ENCODE peak calls at places on chromosomes 6 and 20, in six cellular contexts. H, X, K, R, Z and J are unnamed samples.
A peak's percentile ranks its signal among the peaks of the same experiment; 100 is the strongest.

GRCh38 chr20:59469266-59470252 is 134.8 kb upstream of the PHACTR3 start:
- DNase-seq in K (peak; percentile 65), X (no peak), Z (no peak), H (no peak), R (no peak), J (peak; percentile 84)

GRCh38 chr6:142900467-142900961 is 44.5 kb downstream of the HIVEP2 start:
- DNase-seq in Z (no peak), H (peak; percentile 61), K (no peak), R (no peak), X (no peak), J (peak; percentile 32)

GRCh38 chr6:73929421-73929820 is 233.4 kb downstream of the CD109 start:
- DNase-seq in K (no peak), Z (no peak), X (no peak), R (no peak), H (no peak), J (no peak)

GRCh38 chr6:8029243-8029870 is 34.8 kb downstream of the BLOC1S5 start:
- DNase-seq in Z (no peak), X (no peak), H (no peak), R (no peak), K (no peak), J (peak; percentile 7)

GRCh38 chr20:62832951-62833391 is 16.1 kb downstream of the COL9A3 start:
- DNase-seq in X (no peak), K (no peak), R (no peak), H (no peak), Z (no peak), J (no peak)

GRCh38 chr6:48959401-48960060 is 503.5 kb downstream of the MMUT start:
- DNase-seq in H (no peak), K (no peak), R (no peak), Z (no peak), X (no peak), J (no peak)

GRCh38 chr6:77231438-77232305 is 231.6 kb downstream of the HTR1B start:
- DNase-seq in X (no peak), K (no peak), Z (no peak), R (no peak), H (no peak), J (no peak)

GRCh38 chr6:130035211-130035610 is 16.8 kb downstream of the L3MBTL3 start:
- DNase-seq in H (no peak), R (no peak), K (no peak), X (no peak), Z (no peak), J (peak; percentile 57)

GRCh38 chr6:168890306-168890995 is 363.2 kb downstream of the THBS2 start:
- DNase-seq in Z (no peak), X (no peak), R (no peak), H (no peak), K (no peak), J (no peak)

GRCh38 chr20:41617059-41617921 is 887 bp downstream of the CHD6 start:
- DNase-seq in R (peak; percentile 27), X (peak; percentile 52), K (peak; percentile 55), Z (peak; percentile 58), H (peak; percentile 46), J (peak; percentile 73)

GRCh38 chr6:116405663-116406329 is 35.0 kb downstream of the DSE start:
- DNase-seq in H (no peak), Z (no peak), X (no peak), R (no peak), K (peak; percentile 81), J (peak; percentile 85)

GRCh38 chr6:36227379-36228344 is 31.1 kb downstream of the BRPF3 start:
- DNase-seq in R (no peak), Z (peak; percentile 51), H (no peak), K (no peak), X (no peak), J (no peak)

GRCh38 chr6:42394151-42394550 is 57.6 kb downstream of the TRERF1 start:
- DNase-seq in X (peak; percentile 32), R (no peak), H (no peak), K (no peak), Z (no peak), J (no peak)

GRCh38 chr6:41626917-41627316 is 11.4 kb upstream of the MDFI start:
- DNase-seq in H (no peak), X (no peak), R (no peak), Z (no peak), K (no peak), J (no peak)

GRCh38 chr20:699811-700338 is 24.3 kb upstream of the SCRT2 start:
- DNase-seq in Z (no peak), K (peak; percentile 52), X (no peak), R (no peak), H (no peak), J (peak; percentile 71)

GRCh38 chr6:90599151-90599550 is 12.3 kb upstream of the MAP3K7 start:
- DNase-seq in H (no peak), Z (no peak), R (no peak), K (no peak), X (no peak), J (no peak)

GRCh38 chr6:169807699-169808607 is 56.5 kb downstream of the ERMARD start:
- DNase-seq in Z (no peak), R (no peak), X (no peak), H (no peak), K (no peak), J (no peak)

GRCh38 chr6:68990313-68990712 is 355.2 kb downstream of the ADGRB3 start:
- DNase-seq in X (no peak), Z (no peak), H (no peak), R (no peak), K (no peak), J (no peak)

GRCh38 chr6:127581576-127581975 is 4.6 kb downstream of the C6orf58 start:
- DNase-seq in H (no peak), Z (no peak), R (no peak), K (no peak), X (no peak), J (no peak)

GRCh38 chr20:14757728-14758127 is 420.3 kb upstream of the FLRT3 start:
- DNase-seq in R (no peak), K (peak; percentile 64), X (no peak), H (no peak), Z (no peak), J (no peak)

GRCh38 chr6:146337376-146337775 is 206.3 kb upstream of the RAB32 start:
- DNase-seq in K (no peak), H (no peak), X (no peak), Z (no peak), R (no peak), J (no peak)

GRCh38 chr6:36025932-36026327 is 1.5 kb upstream of the SLC26A8 start:
- DNase-seq in Z (no peak), K (peak; percentile 64), H (no peak), R (no peak), X (no peak), J (no peak)

GRCh38 chr6:47132724-47133123 is 90.6 kb upstream of the ADGRF1 start:
- DNase-seq in H (no peak), Z (no peak), R (no peak), X (no peak), K (no peak), J (peak; percentile 31)

GRCh38 chr20:58020656-58021454 is 207.6 kb downstream of the ANKRD60 start:
- DNase-seq in K (no peak), H (no peak), Z (no peak), X (no peak), R (no peak), J (no peak)

GRCh38 chr6:34888874-34889555 is at the start of gene ANKS1A:
- DNase-seq in H (peak; percentile 90), X (peak; percentile 95), K (peak; percentile 95), R (peak; percentile 79), Z (peak; percentile 94), J (peak; percentile 94)

GRCh38 chr6:170111141-170111664 is 179.7 kb downstream of the DLL1 start:
- DNase-seq in K (no peak), X (no peak), Z (no peak), H (no peak), R (no peak), J (no peak)

GRCh38 chr20:10652660-10653191 is 21.1 kb downstream of the JAG1 start:
- DNase-seq in Z (no peak), X (no peak), H (no peak), K (no peak), R (no peak), J (peak; percentile 72)